ENCODE peak calls at places on chromosome 2, in eight cellular contexts. I is HL-60; U is stimulated activated CD4-positive, alpha-beta T cell treated with anti-CD3 and anti-CD28 coated beads, Interleukin-2, amount 100 ng/mL, for 48 hours; H is prostate gland; W is pulmonary artery endothelial cell; Z is lower lobe of right lung; E is activated naive CD4-positive, alpha-beta T cell treated with anti-CD3 and anti-CD28 coated beads for 36 hours; D is Caki2. F is an unnamed sample.

GRCh38 chr2:102932521-102932920 is 170.7 kb downstream of the TMEM182 start:
- DNase-seq in I (no peak), U (no peak), H (no peak), W (no peak), Z (no peak), E (no peak), D (peak), F (no peak)

GRCh38 chr2:80852079-80852807 is 547.7 kb upstream of the LRRTM1 start:
- DNase-seq in I (no peak), U (no peak), H (no peak), W (no peak), Z (no peak), E (no peak), D (no peak), F (no peak)

GRCh38 chr2:190646780-190647626 is 1.9 kb upstream of the NAB1 start:
- DNase-seq in I (no peak), U (no peak), H (no peak), W (no peak), Z (no peak), E (no peak), D (peak), F (no peak)

GRCh38 chr2:55865095-55865835 is 58.3 kb downstream of the EFEMP1 start:
- DNase-seq in I (no peak), U (no peak), H (no peak), W (no peak), Z (no peak), E (no peak), D (no peak), F (no peak)

GRCh38 chr2:190835303-190835930 is 45.2 kb upstream of the GLS start:
- DNase-seq in I (no peak), U (no peak), H (no peak), W (peak), Z (no peak), E (no peak), D (peak), F (peak)

GRCh38 chr2:24793752-24794477 is 690 bp downstream of the CENPO start:
- DNase-seq in I (peak), U (peak), H (no peak), W (no peak), Z (no peak), E (peak), D (no peak), F (peak)

GRCh38 chr2:46387886-46388515 is 90.8 kb downstream of the EPAS1 start:
- DNase-seq in I (no peak), U (no peak), H (no peak), W (no peak), Z (no peak), E (no peak), D (no peak), F (no peak)

GRCh38 chr2:197198890-197199289 is 111.7 kb downstream of the ANKRD44 start:
- DNase-seq in I (peak), U (peak), H (peak), W (no peak), Z (peak), E (peak), D (no peak), F (peak)

GRCh38 chr2:215677466-215677865 is 241.6 kb upstream of the FN1 start:
- DNase-seq in I (no peak), U (no peak), H (no peak), W (no peak), Z (no peak), E (no peak), D (no peak), F (no peak)

GRCh38 chr2:158413581-158413980 is 43.0 kb downstream of the CCDC148 start:
- DNase-seq in I (no peak), U (no peak), H (no peak), W (no peak), Z (no peak), E (no peak), D (no peak), F (no peak)

GRCh38 chr2:162462911-162463310 is 119.0 kb downstream of the GCA start:
- DNase-seq in I (no peak), U (no peak), H (no peak), W (no peak), Z (no peak), E (no peak), D (no peak), F (no peak)

GRCh38 chr2:28492276-28492675 is 3.6 kb upstream of the PLB1 start:
- DNase-seq in I (no peak), U (no peak), H (no peak), W (no peak), Z (no peak), E (no peak), D (no peak), F (no peak)

GRCh38 chr2:159921752-159922404 is 123.9 kb upstream of the CD302 start:
- DNase-seq in I (peak), U (peak), H (peak), W (no peak), Z (peak), E (peak), D (no peak), F (peak)